ENCODE peak calls at places on chromosomes 7 and 10, in ten cellular contexts. F is spleen, Y is heart left ventricle, R is Calu3, B is stomach, Q is mesothelial cell of epicardium, I is K562, H is ovary, X is thyroid gland, A is epithelial cell of esophagus. S is an unnamed sample.

GRCh38 chr7:141685285-141686035 is 16.5 kb downstream of the DENND11 start:
- DNase-seq in F (no peak), Y (no peak), R (no peak), B (no peak), Q (no peak), I (no peak), H (no peak), X (no peak), A (no peak), S (no peak)

GRCh38 chr7:95427914-95428516 is 6.8 kb downstream of the PON2 start:
- DNase-seq in F (no peak), Y (no peak), R (no peak), B (no peak), Q (no peak), I (no peak), H (no peak), X (no peak), A (no peak), S (no peak)

GRCh38 chr10:126468876-126469643 is 80.8 kb upstream of the ADAM12 start:
- DNase-seq in F (no peak), Y (no peak), R (no peak), B (no peak), Q (no peak), I (no peak), H (no peak), X (no peak), A (no peak), S (no peak)

GRCh38 chr7:43825391-43825808 is 43.9 kb downstream of the MRPS24 start:
- DNase-seq in F (no peak), Y (no peak), R (no peak), B (no peak), Q (no peak), I (no peak), H (no peak), X (no peak), A (no peak), S (no peak)

GRCh38 chr10:91434041-91434440 is 23.9 kb downstream of the HECTD2 start:
- DNase-seq in F (no peak), Y (no peak), R (no peak), B (no peak), Q (no peak), I (no peak), H (no peak), X (no peak), A (peak), S (no peak)

GRCh38 chr10:102603946-102604345 is 40.3 kb upstream of the TRIM8 start:
- DNase-seq in F (no peak), Y (no peak), R (no peak), B (no peak), Q (no peak), I (no peak), H (no peak), X (no peak), A (no peak), S (no peak)

GRCh38 chr10:58282615-58283014 is 13.7 kb downstream of the CISD1 start:
- DNase-seq in F (no peak), Y (no peak), R (no peak), B (no peak), Q (no peak), I (no peak), H (no peak), X (no peak), A (no peak), S (no peak)

GRCh38 chr7:149863500-149863899 is 10.3 kb upstream of the ATP6V0E2 start:
- DNase-seq in F (no peak), Y (no peak), R (no peak), B (no peak), Q (no peak), I (no peak), H (peak), X (peak), A (no peak), S (no peak)

GRCh38 chr10:58384095-58384494 is 1.1 kb upstream of the TFAM start:
- DNase-seq in F (no peak), Y (no peak), R (no peak), B (no peak), Q (no peak), I (peak), H (no peak), X (no peak), A (no peak), S (no peak)

GRCh38 chr10:25084447-25084846 is 68.0 kb downstream of the THNSL1 start:
- DNase-seq in F (no peak), Y (no peak), R (no peak), B (no peak), Q (no peak), I (no peak), H (no peak), X (no peak), A (no peak), S (no peak)

GRCh38 chr7:152148706-152149105 is 123.2 kb downstream of the GALNT11 start:
- DNase-seq in F (no peak), Y (no peak), R (no peak), B (no peak), Q (no peak), I (no peak), H (no peak), X (no peak), A (no peak), S (no peak)

GRCh38 chr7:152142976-152143665 is 117.6 kb downstream of the GALNT11 start:
- DNase-seq in F (no peak), Y (no peak), R (no peak), B (no peak), Q (no peak), I (no peak), H (no peak), X (no peak), A (no peak), S (no peak)

GRCh38 chr7:152144557-152145245 is 119.2 kb downstream of the GALNT11 start:
- DNase-seq in F (no peak), Y (no peak), R (no peak), B (no peak), Q (no peak), I (no peak), H (no peak), X (no peak), A (no peak), S (no peak)

GRCh38 chr7:152149363-152149762 is 123.9 kb downstream of the GALNT11 start:
- DNase-seq in F (no peak), Y (no peak), R (no peak), B (no peak), Q (no peak), I (no peak), H (no peak), X (no peak), A (no peak), S (no peak)

GRCh38 chr7:152145853-152146466 is 120.5 kb downstream of the GALNT11 start:
- DNase-seq in F (no peak), Y (no peak), R (peak), B (no peak), Q (no peak), I (peak), H (no peak), X (peak), A (peak), S (no peak)
- TF ChIP-seq CTCF in F (peak), Y (peak), R (peak), B (no peak), Q (no peak), I (peak), H (no peak), X (peak), A (peak), S (peak)

GRCh38 chr7:45067582-45067981 is 21.2 kb downstream of the NACAD start:
- DNase-seq in F (peak), Y (no peak), R (no peak), B (no peak), Q (no peak), I (no peak), H (no peak), X (no peak), A (no peak), S (no peak)

GRCh38 chr7:45071528-45071927 is 17.2 kb downstream of the NACAD start:
- DNase-seq in F (peak), Y (no peak), R (no peak), B (no peak), Q (no peak), I (no peak), H (no peak), X (no peak), A (no peak), S (no peak)

GRCh38 chr7:45068236-45069023 is 20.3 kb downstream of the NACAD start:
- DNase-seq in F (peak), Y (no peak), R (no peak), B (no peak), Q (no peak), I (no peak), H (no peak), X (no peak), A (no peak), S (no peak)

GRCh38 chr7:45070254-45070642 is 18.5 kb downstream of the NACAD start:
- DNase-seq in F (no peak), Y (no peak), R (no peak), B (no peak), Q (no peak), I (no peak), H (no peak), X (no peak), A (no peak), S (no peak)

DNA sequence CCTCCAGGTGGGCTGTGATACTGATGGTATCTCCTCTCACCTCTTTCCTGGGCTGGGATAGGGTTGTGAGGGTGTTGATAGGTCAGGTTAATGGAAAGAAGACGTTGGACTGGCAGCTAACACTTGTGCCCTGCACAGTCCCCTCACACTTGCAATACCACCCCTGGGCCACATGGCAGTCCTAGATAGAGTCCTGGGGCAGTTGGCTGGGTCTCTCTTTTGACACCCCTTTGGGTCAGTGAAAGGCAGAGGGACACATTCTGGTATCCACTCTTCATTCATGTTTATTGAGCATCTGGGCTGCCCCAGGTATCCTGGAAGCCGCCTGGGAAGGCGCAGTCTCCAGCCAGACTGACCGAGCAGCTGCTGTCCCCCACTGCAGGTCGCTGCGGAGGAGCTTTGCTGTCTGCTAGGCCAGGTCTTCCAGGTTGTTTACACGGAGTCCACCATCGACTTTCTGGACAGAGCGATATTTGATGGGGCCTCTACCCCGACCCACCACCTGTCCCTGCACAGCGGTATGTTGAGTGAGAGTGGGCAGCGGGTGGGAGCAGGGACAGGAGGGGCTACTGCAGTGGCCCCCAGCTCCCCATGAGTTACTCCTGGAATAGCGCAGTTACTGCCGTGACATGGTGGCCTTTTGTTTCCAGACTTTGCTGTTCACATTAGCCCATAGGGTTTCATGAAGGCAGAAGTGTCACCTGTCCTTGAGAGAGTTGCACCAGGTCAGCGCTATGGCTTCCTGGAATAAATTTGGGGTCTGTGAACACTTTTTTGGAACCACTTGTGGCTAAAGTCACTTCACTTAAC is 19.1 kb downstream of the NACAD start:
- DNase-seq in F (no peak), Y (no peak), R (no peak), B (no peak), Q (no peak), I (no peak), H (no peak), X (no peak), A (no peak), S (no peak)
- TF ChIP-seq CTCF in F (no peak), Y (no peak), R (peak), B (no peak), Q (no peak), I (no peak), H (no peak), X (no peak), A (peak), S (no peak)

GRCh38 chr7:11811709-11812108 is 20.3 kb downstream of the THSD7A start:
- DNase-seq in F (no peak), Y (no peak), R (no peak), B (no peak), Q (no peak), I (no peak), H (no peak), X (no peak), A (no peak), S (no peak)
- TF ChIP-seq CTCF in F (no peak), Y (no peak), R (no peak), B (no peak), Q (no peak), I (no peak), H (no peak), X (no peak), A (no peak), S (no peak)

GRCh38 chr7:133789951-133790350 is 337.2 kb upstream of the LRGUK start:
- DNase-seq in F (no peak), Y (no peak), R (no peak), B (no peak), Q (no peak), I (no peak), H (no peak), X (no peak), A (peak), S (no peak)
- TF ChIP-seq CTCF in F (no peak), Y (no peak), R (no peak), B (no peak), Q (no peak), I (no peak), H (no peak), X (no peak), A (no peak), S (no peak)

GRCh38 chr10:75433216-75433615 is 1.8 kb downstream of the LRMDA start:
- DNase-seq in F (no peak), Y (no peak), R (no peak), B (no peak), Q (no peak), I (no peak), H (no peak), X (no peak), A (no peak), S (no peak)

GRCh38 chr10:75431180-75432111 is at the start of gene LRMDA:
- DNase-seq in F (peak), Y (peak), R (peak), B (peak), Q (no peak), I (no peak), H (peak), X (peak), A (peak), S (no peak)

GRCh38 chr10:75430000-75430763 is 1.2 kb upstream of the LRMDA start:
- DNase-seq in F (peak), Y (peak), R (no peak), B (peak), Q (no peak), I (peak), H (peak), X (peak), A (peak), S (no peak)

GRCh38 chr10:75432763-75433162 is 1.3 kb downstream of the LRMDA start:
- DNase-seq in F (no peak), Y (no peak), R (no peak), B (no peak), Q (no peak), I (no peak), H (no peak), X (no peak), A (no peak), S (no peak)

GRCh38 chr10:75432176-75432575 is 752 bp downstream of the LRMDA start:
- DNase-seq in F (no peak), Y (no peak), R (no peak), B (peak), Q (no peak), I (no peak), H (peak), X (peak), A (no peak), S (no peak)
- TF ChIP-seq CTCF in F (no peak), Y (no peak), R (no peak), B (no peak), Q (no peak), I (no peak), H (no peak), X (no peak), A (no peak), S (no peak)

GRCh38 chr7:103094102-103094501 is 19.2 kb downstream of the ARMC10 start:
- DNase-seq in F (no peak), Y (no peak), R (no peak), B (no peak), Q (no peak), I (no peak), H (no peak), X (no peak), A (no peak), S (no peak)
- TF ChIP-seq CTCF in F (no peak), Y (no peak), R (no peak), B (no peak), Q (no peak), I (peak), H (no peak), X (no peak), A (no peak), S (no peak)

GRCh38 chr10:681670-682318 is 7.7 kb downstream of the DIP2C start:
- DNase-seq in F (no peak), Y (no peak), R (no peak), B (no peak), Q (no peak), I (no peak), H (no peak), X (no peak), A (no peak), S (no peak)

GRCh38 chr10:686155-686931 is 3.1 kb downstream of the DIP2C start:
- DNase-seq in F (no peak), Y (no peak), R (no peak), B (no peak), Q (no peak), I (no peak), H (no peak), X (no peak), A (no peak), S (no peak)

GRCh38 chr10:685613-686012 is 3.9 kb downstream of the DIP2C start:
- DNase-seq in F (no peak), Y (no peak), R (no peak), B (no peak), Q (no peak), I (no peak), H (no peak), X (no peak), A (no peak), S (no peak)

GRCh38 chr10:682931-683447 is 6.5 kb downstream of the DIP2C start:
- DNase-seq in F (no peak), Y (no peak), R (no peak), B (no peak), Q (no peak), I (no peak), H (no peak), X (no peak), A (no peak), S (no peak)

GRCh38 chr10:683448-684071 is 5.9 kb downstream of the DIP2C start:
- DNase-seq in F (no peak), Y (no peak), R (no peak), B (no peak), Q (no peak), I (peak), H (no peak), X (no peak), A (no peak), S (no peak)
- TF ChIP-seq CTCF in F (no peak), Y (no peak), R (no peak), B (no peak), Q (no peak), I (no peak), H (no peak), X (no peak), A (no peak), S (no peak)

GRCh38 chr7:9600974-9601373 is 1167.6 kb downstream of the NXPH1 start:
- DNase-seq in F (no peak), Y (no peak), R (peak), B (no peak), Q (no peak), I (peak), H (no peak), X (no peak), A (no peak), S (no peak)
- TF ChIP-seq CTCF in F (no peak), Y (no peak), R (peak), B (no peak), Q (no peak), I (peak), H (no peak), X (no peak), A (no peak), S (no peak)

DNA sequence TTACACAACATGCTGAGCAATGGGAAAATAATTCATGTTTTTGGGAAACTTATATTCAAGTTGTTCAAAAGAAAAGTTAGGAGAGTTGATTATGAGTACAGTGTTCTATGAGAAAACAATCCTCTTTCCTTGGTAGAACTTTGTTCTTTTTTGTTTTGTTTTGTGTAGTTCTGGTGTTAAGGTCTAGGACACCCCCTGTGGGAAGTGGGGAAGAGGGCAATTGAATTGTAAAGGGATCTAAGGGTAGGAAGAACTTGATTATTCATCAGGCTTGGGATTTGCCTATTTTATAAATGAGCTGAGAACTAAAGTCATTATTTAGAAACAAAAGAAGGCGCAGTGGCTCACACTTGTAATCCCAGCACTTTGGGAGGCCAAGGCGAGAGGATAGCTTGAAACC is 25.9 kb upstream of the CDK13 start:
- DNase-seq in F (no peak), Y (no peak), R (no peak), B (no peak), Q (no peak), I (no peak), H (no peak), X (no peak), A (no peak), S (no peak)
- TF ChIP-seq CTCF in F (no peak), Y (no peak), R (no peak), B (no peak), Q (no peak), I (no peak), H (no peak), X (no peak), A (no peak), S (no peak)

GRCh38 chr10:8173866-8174243 is 119.4 kb downstream of the GATA3 start:
- DNase-seq in F (no peak), Y (no peak), R (no peak), B (no peak), Q (no peak), I (no peak), H (no peak), X (no peak), A (no peak), S (no peak)
- TF ChIP-seq CTCF in F (no peak), Y (no peak), R (no peak), B (no peak), Q (no peak), I (no peak), H (no peak), X (no peak), A (no peak), S (no peak)